ENCODE peak calls at places on chromosome 17, in nine cellular contexts. One of them, this sample, is unnamed.

GRCh38 chr17:35748323-35748960 is 4.6 kb downstream of the GAS2L2 start:
- DNase-seq in upper lobe of right lung: peak; percentile 75
- DNase-seq in tibial artery: no peak
- DNase-seq in fibroblast of pulmonary artery: no peak
- DNase-seq in tibial nerve: no peak
- DNase-seq in HCT116: no peak
- DNase-seq in Peyer's patch: no peak
- DNase-seq in fibroblast of the aortic adventitia: no peak
- DNase-seq in IMR-90: no peak
- DNase-seq in this sample: no peak

GRCh38 chr17:78535285-78536197 is 41.7 kb downstream of the DNAH17 start:
- DNase-seq in fibroblast of the aortic adventitia: no peak
- DNase-seq in fibroblast of pulmonary artery: no peak
- DNase-seq in upper lobe of right lung: peak; percentile 32
- DNase-seq in IMR-90: no peak
- DNase-seq in HCT116: no peak
- DNase-seq in Peyer's patch: no peak
- DNase-seq in tibial nerve: no peak
- DNase-seq in tibial artery: no peak
- DNase-seq in this sample: no peak

GRCh38 chr17:3766783-3767182 is 34.2 kb downstream of the ITGAE start:
- DNase-seq in Peyer's patch: no peak
- DNase-seq in fibroblast of the aortic adventitia: no peak
- DNase-seq in HCT116: no peak
- DNase-seq in fibroblast of pulmonary artery: no peak
- DNase-seq in IMR-90: no peak
- DNase-seq in tibial nerve: no peak
- DNase-seq in tibial artery: no peak
- DNase-seq in upper lobe of right lung: no peak
- DNase-seq in this sample: no peak

GRCh38 chr17:19757536-19758180 is 9.6 kb upstream of the ALDH3A1 start:
- DNase-seq in IMR-90: no peak
- DNase-seq in Peyer's patch: no peak
- DNase-seq in HCT116: no peak
- DNase-seq in fibroblast of pulmonary artery: no peak
- DNase-seq in upper lobe of right lung: no peak
- DNase-seq in tibial nerve: no peak
- DNase-seq in tibial artery: no peak
- DNase-seq in fibroblast of the aortic adventitia: no peak
- DNase-seq in this sample: no peak

GRCh38 chr17:14739656-14740431 is 439.0 kb downstream of the HS3ST3B1 start:
- DNase-seq in HCT116: no peak
- DNase-seq in tibial nerve: no peak
- DNase-seq in IMR-90: no peak
- DNase-seq in fibroblast of pulmonary artery: no peak
- DNase-seq in tibial artery: no peak
- DNase-seq in fibroblast of the aortic adventitia: no peak
- DNase-seq in Peyer's patch: no peak
- DNase-seq in upper lobe of right lung: no peak
- DNase-seq in this sample: no peak

GRCh38 chr17:3925684-3926537 is 9.6 kb upstream of the P2RX1 start:
- DNase-seq in fibroblast of the aortic adventitia: no peak
- DNase-seq in IMR-90: no peak
- DNase-seq in Peyer's patch: no peak
- DNase-seq in tibial nerve: no peak
- DNase-seq in tibial artery: no peak
- DNase-seq in fibroblast of pulmonary artery: no peak
- DNase-seq in HCT116: no peak
- DNase-seq in upper lobe of right lung: no peak
- DNase-seq in this sample: no peak

GRCh38 chr17:14942511-14943185 is 322.5 kb downstream of the PMP22 start:
- DNase-seq in HCT116: peak; percentile 2
- DNase-seq in Peyer's patch: no peak
- DNase-seq in fibroblast of the aortic adventitia: no peak
- DNase-seq in tibial nerve: no peak
- DNase-seq in tibial artery: no peak
- DNase-seq in IMR-90: no peak
- DNase-seq in fibroblast of pulmonary artery: no peak
- DNase-seq in upper lobe of right lung: no peak
- DNase-seq in this sample: peak; percentile 40

GRCh38 chr17:1112875-1113274 is 66.9 kb downstream of the ABR start:
- DNase-seq in HCT116: no peak
- DNase-seq in IMR-90: no peak
- DNase-seq in fibroblast of pulmonary artery: no peak
- DNase-seq in Peyer's patch: no peak
- DNase-seq in upper lobe of right lung: no peak
- DNase-seq in fibroblast of the aortic adventitia: no peak
- DNase-seq in tibial artery: no peak
- DNase-seq in tibial nerve: no peak
- DNase-seq in this sample: no peak

GRCh38 chr17:9439851-9440250 is 135.8 kb downstream of the STX8 start:
- DNase-seq in tibial artery: no peak
- DNase-seq in fibroblast of the aortic adventitia: no peak
- DNase-seq in IMR-90: no peak
- DNase-seq in tibial nerve: no peak
- DNase-seq in fibroblast of pulmonary artery: no peak
- DNase-seq in HCT116: no peak
- DNase-seq in Peyer's patch: no peak
- DNase-seq in upper lobe of right lung: no peak
- DNase-seq in this sample: no peak

GRCh38 chr17:66661411-66661843 is 173.5 kb upstream of the CACNG5 start:
- DNase-seq in upper lobe of right lung: no peak
- DNase-seq in tibial nerve: no peak
- DNase-seq in fibroblast of pulmonary artery: peak; percentile 53
- DNase-seq in fibroblast of the aortic adventitia: peak; percentile 35
- DNase-seq in tibial artery: no peak
- DNase-seq in Peyer's patch: no peak
- DNase-seq in HCT116: peak; percentile 95
- DNase-seq in IMR-90: peak; percentile 56
- DNase-seq in this sample: peak; percentile 11

GRCh38 chr17:44353656-44354331 is 8.7 kb downstream of the GRN start:
- DNase-seq in fibroblast of the aortic adventitia: no peak
- DNase-seq in HCT116: no peak
- DNase-seq in upper lobe of right lung: peak; percentile 74
- DNase-seq in tibial artery: no peak
- DNase-seq in IMR-90: no peak
- DNase-seq in fibroblast of pulmonary artery: no peak
- DNase-seq in Peyer's patch: no peak
- DNase-seq in tibial nerve: no peak
- DNase-seq in this sample: no peak

GRCh38 chr17:44351464-44351863 is 6.4 kb downstream of the GRN start:
- DNase-seq in fibroblast of the aortic adventitia: no peak
- DNase-seq in upper lobe of right lung: no peak
- DNase-seq in tibial artery: no peak
- DNase-seq in fibroblast of pulmonary artery: no peak
- DNase-seq in HCT116: no peak
- DNase-seq in Peyer's patch: no peak
- DNase-seq in tibial nerve: no peak
- DNase-seq in IMR-90: no peak
- DNase-seq in this sample: no peak

GRCh38 chr17:44354582-44355309 is 8.9 kb downstream of the FAM171A2 start:
- DNase-seq in fibroblast of pulmonary artery: no peak
- DNase-seq in tibial nerve: no peak
- DNase-seq in IMR-90: no peak
- DNase-seq in upper lobe of right lung: peak; percentile 73
- DNase-seq in fibroblast of the aortic adventitia: no peak
- DNase-seq in Peyer's patch: peak; percentile 81
- DNase-seq in tibial artery: no peak
- DNase-seq in HCT116: no peak
- DNase-seq in this sample: no peak

GRCh38 chr17:44351961-44352921 is 7.1 kb downstream of the GRN start:
- DNase-seq in fibroblast of pulmonary artery: no peak
- DNase-seq in upper lobe of right lung: no peak
- DNase-seq in HCT116: no peak
- DNase-seq in fibroblast of the aortic adventitia: no peak
- DNase-seq in tibial artery: no peak
- DNase-seq in tibial nerve: no peak
- DNase-seq in IMR-90: no peak
- DNase-seq in Peyer's patch: no peak
- DNase-seq in this sample: no peak

DNA sequence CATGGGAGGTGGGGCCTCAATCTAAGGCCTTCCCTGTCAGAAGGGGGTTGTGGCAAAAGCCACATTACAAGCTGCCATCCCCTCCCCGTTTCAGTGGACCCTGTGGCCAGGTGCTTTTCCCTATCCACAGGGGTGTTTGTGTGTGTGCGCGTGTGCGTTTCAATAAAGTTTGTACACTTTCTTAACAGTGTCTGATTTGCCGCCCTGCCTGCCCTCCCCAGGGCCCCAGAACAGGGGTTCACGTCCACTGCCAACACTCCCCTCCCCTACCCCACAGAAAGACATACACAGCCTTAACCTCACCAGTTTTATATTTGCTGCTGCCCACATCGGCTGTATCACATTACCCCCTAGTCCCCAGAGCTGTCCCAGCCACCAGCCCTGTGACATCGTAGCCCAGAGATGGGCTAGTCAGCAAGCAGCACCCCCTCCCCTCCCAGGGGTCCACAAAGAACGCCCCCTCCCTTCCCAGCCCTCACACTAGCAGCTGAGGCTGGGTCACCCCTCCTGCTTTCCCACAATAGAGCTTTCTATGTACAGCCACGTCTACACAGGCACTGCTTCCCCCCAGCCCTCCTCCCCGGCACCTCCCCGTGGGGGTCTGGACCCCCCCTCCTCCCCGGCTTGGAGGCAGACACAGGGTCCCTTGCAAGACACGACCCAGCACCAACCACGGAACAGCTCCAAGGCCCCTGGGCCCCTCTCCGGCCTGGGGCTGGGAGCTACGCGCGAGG is 8.0 kb downstream of the GRN start:
- DNase-seq in IMR-90: no peak
- DNase-seq in tibial artery: no peak
- DNase-seq in upper lobe of right lung: no peak
- DNase-seq in Peyer's patch: no peak
- DNase-seq in fibroblast of pulmonary artery: no peak
- DNase-seq in fibroblast of the aortic adventitia: no peak
- DNase-seq in tibial nerve: no peak
- DNase-seq in HCT116: no peak
- DNase-seq in this sample: no peak
- H3K4me3 ChIP-seq in IMR-90: no peak overlapping the region
- H3K4me3 ChIP-seq in tibial artery: peak overlapping the region; percentile 37
- H3K4me3 ChIP-seq in upper lobe of right lung: peak overlapping the region; percentile 23
- H3K4me3 ChIP-seq in Peyer's patch: peak overlapping the region; percentile 41
- H3K4me3 ChIP-seq in fibroblast of pulmonary artery: no peak overlapping the region
- H3K4me3 ChIP-seq in fibroblast of the aortic adventitia: no peak overlapping the region
- H3K4me3 ChIP-seq in tibial nerve: peak overlapping the region; percentile 40
- H3K4me3 ChIP-seq in HCT116: no peak overlapping the region
- H3K4me3 ChIP-seq in this sample: no peak overlapping the region

GRCh38 chr17:33949100-33949499 is 306.0 kb upstream of the CCL2 start:
- DNase-seq in HCT116: no peak
- DNase-seq in fibroblast of pulmonary artery: no peak
- DNase-seq in tibial artery: no peak
- DNase-seq in Peyer's patch: no peak
- DNase-seq in tibial nerve: no peak
- DNase-seq in fibroblast of the aortic adventitia: no peak
- DNase-seq in upper lobe of right lung: no peak
- DNase-seq in IMR-90: no peak
- DNase-seq in this sample: peak; percentile 2
- TF ChIP-seq CTCF in HCT116: peak; percentile 15
- TF ChIP-seq CTCF in fibroblast of pulmonary artery: peak; percentile 4
- TF ChIP-seq CTCF in tibial artery: no peak
- TF ChIP-seq CTCF in Peyer's patch: no peak
- TF ChIP-seq CTCF in tibial nerve: no peak
- TF ChIP-seq CTCF in fibroblast of the aortic adventitia: no peak
- TF ChIP-seq CTCF in upper lobe of right lung: peak; percentile 25
- TF ChIP-seq CTCF in IMR-90: peak; percentile 27
- TF ChIP-seq CTCF in this sample: peak; percentile 21

DNA sequence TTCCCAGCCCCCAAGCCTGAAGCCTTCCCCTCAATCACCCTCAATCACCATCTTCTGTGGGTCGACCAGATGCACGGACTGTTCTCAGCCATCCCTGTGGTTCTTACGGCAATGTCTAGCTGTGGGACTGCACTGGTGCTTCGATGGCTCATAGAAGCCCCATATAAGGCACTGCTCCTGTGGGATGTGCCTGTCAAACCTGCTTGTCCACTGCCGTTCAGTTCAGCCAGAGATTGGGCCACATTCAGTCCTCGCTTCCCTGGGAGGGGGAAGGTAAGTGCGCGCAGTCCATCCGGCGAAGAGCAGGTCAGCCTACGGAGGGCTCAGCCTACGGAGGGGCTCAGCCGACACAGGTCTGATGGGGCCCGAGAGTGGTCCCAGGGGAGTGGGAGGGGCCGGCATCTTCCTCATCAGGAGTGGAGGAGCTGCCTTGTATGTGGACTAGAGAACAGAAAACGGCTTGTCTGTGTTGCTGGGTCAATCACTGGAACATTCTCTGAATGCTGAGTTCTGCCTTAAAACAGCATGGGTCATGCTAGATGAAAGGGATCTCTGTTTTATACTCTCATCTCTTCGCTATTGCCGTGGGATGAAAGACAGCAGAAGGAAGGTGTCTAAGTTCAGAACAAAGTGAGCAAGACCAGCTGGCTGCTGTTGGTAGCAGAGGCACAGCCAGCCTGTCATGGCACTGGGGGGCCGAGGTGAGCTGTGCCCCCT is at the start of gene CARD14:
- DNase-seq in tibial artery: no peak
- DNase-seq in IMR-90: no peak
- DNase-seq in upper lobe of right lung: no peak
- DNase-seq in HCT116: no peak
- DNase-seq in Peyer's patch: no peak
- DNase-seq in tibial nerve: no peak
- DNase-seq in fibroblast of pulmonary artery: no peak
- DNase-seq in fibroblast of the aortic adventitia: no peak
- DNase-seq in this sample: no peak
- H3K4me3 ChIP-seq in tibial artery: no peak within 1 kb of the TSS
- H3K4me3 ChIP-seq in IMR-90: no peak within 1 kb of the TSS
- H3K4me3 ChIP-seq in upper lobe of right lung: no peak within 1 kb of the TSS
- H3K4me3 ChIP-seq in HCT116: no peak within 1 kb of the TSS
- H3K4me3 ChIP-seq in Peyer's patch: no peak within 1 kb of the TSS
- H3K4me3 ChIP-seq in tibial nerve: no peak within 1 kb of the TSS
- H3K4me3 ChIP-seq in fibroblast of pulmonary artery: no peak within 1 kb of the TSS
- H3K4me3 ChIP-seq in fibroblast of the aortic adventitia: no peak within 1 kb of the TSS
- H3K4me3 ChIP-seq in this sample: no peak within 1 kb of the TSS

DNA sequence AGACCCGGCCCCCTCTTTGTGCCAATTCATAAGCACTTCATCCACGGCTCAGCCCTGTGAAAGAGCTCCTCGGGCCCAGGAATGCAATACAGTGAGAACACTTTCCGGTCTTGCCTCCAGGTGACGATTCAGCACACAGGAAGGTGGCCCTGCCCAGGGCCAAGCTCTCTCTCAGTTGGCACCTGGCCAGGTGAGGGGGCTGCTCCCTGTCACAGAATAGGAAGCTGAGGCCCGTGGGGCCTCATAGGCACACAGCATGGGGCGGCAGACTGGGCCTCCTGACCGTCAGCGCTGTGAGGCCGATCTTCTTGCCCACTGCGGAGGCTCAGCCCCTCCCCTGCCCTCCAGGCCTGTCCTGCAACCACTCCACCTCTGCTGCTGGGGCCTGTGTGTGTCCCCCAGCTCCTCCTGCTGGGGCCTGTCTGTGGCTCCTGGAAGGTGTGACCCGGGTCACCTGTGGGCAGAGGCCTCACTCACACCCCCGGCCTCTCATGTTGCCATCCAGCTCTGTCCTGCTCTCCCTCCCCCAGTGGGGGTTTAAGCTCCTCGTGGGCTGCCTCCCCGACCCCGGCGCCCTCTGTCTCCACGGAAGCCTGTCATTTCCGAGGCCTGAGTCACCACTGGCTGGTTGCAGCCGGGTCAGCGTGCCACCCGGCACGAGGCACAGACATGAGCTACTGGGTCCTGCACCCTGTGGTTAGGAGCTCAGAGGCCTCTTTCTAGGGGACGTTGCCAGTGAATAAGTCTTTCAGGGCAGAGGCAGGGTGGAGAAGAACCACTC is 114.4 kb downstream of the SEC14L1 start:
- DNase-seq in Peyer's patch: no peak
- DNase-seq in HCT116: peak; percentile 89
- DNase-seq in upper lobe of right lung: peak; percentile 82
- DNase-seq in tibial nerve: no peak
- DNase-seq in fibroblast of pulmonary artery: peak; percentile 83
- DNase-seq in IMR-90: peak; percentile 86
- DNase-seq in tibial artery: no peak
- DNase-seq in fibroblast of the aortic adventitia: peak; percentile 76
- DNase-seq in this sample: peak; percentile 91
- TF ChIP-seq CTCF in Peyer's patch: no peak
- TF ChIP-seq CTCF in HCT116: peak; percentile 19
- TF ChIP-seq CTCF in upper lobe of right lung: no peak
- TF ChIP-seq CTCF in tibial nerve: no peak
- TF ChIP-seq CTCF in fibroblast of pulmonary artery: no peak
- TF ChIP-seq CTCF in IMR-90: no peak
- TF ChIP-seq CTCF in tibial artery: no peak
- TF ChIP-seq CTCF in fibroblast of the aortic adventitia: no peak
- TF ChIP-seq CTCF in this sample: no peak

This sample was measured in AG10803.